ENCODE peak calls at places on chromosomes 16 and 17, in six cellular contexts. T, Z, K, G, J and Y are unnamed samples. For H3K4me1, the result is how much of the 10 kb centered on the place peaks cover.

GRCh38 chr17:36004604-36005003 is 3.3 kb upstream of the CCL15 start:
- DNase-seq in T (no peak), Z (no peak), K (no peak), G (no peak), J (no peak), Y (no peak)

GRCh38 chr17:71337903-71338302 is 782.9 kb upstream of the SOX9 start:
- DNase-seq in T (no peak), Z (peak), K (peak), G (peak), J (no peak), Y (no peak)

GRCh38 chr17:65277576-65277975 is 140.4 kb downstream of the RGS9 start:
- DNase-seq in T (no peak), Z (no peak), K (peak), G (no peak), J (no peak), Y (no peak)

GRCh38 chr17:66416207-66416940 is 114.0 kb downstream of the PRKCA start:
- DNase-seq in T (no peak), Z (no peak), K (no peak), G (no peak), J (no peak), Y (no peak)

GRCh38 chr16:7330709-7331108 is 1.9 kb upstream of the RBFOX1 start:
- DNase-seq in T (peak), Z (no peak), K (no peak), G (no peak), J (no peak), Y (no peak)

GRCh38 chr17:37884516-37884915 is 39.7 kb upstream of the TBC1D3K start:
- DNase-seq in T (no peak), Z (no peak), K (no peak), G (no peak), J (no peak), Y (no peak)

GRCh38 chr17:76697702-76698465 is 12.9 kb downstream of the MXRA7 start:
- DNase-seq in T (no peak), Z (no peak), K (peak), G (no peak), J (no peak), Y (no peak)

GRCh38 chr17:79832211-79833109 is 6.8 kb downstream of the CBX4 start:
- DNase-seq in T (no peak), Z (peak), K (no peak), G (no peak), J (no peak), Y (no peak)

GRCh38 chr17:7987112-7987893 is 15.1 kb upstream of the GUCY2D start:
- DNase-seq in T (no peak), Z (no peak), K (peak), G (no peak), J (no peak), Y (no peak)

GRCh38 chr16:79598341-79599181 is 2.0 kb downstream of the MAF start:
- DNase-seq in T (peak), Z (peak), K (no peak), G (peak), J (peak), Y (peak)

GRCh38 chr17:45043268-45043681 is 8.2 kb downstream of the DCAKD start:
- DNase-seq in T (no peak), Z (no peak), K (no peak), G (peak), J (peak), Y (peak)

GRCh38 chr16:85465328-85466307 is 147.5 kb upstream of the GSE1 start:
- DNase-seq in T (peak), Z (no peak), K (peak), G (peak), J (peak), Y (no peak)

GRCh38 chr17:2089021-2089422 is 34.1 kb downstream of the HIC1 start:
- DNase-seq in T (no peak), Z (no peak), K (peak), G (no peak), J (no peak), Y (no peak)

GRCh38 chr16:67459066-67459857 is 21.7 kb downstream of the ATP6V0D1 start:
- DNase-seq in T (peak), Z (peak), K (no peak), G (no peak), J (peak), Y (no peak)

GRCh38 chr17:82978765-82979349 is 100.6 kb upstream of the METRNL start:
- DNase-seq in T (no peak), Z (no peak), K (no peak), G (no peak), J (peak), Y (peak)

GRCh38 chr17:39716879-39717536 is 13.3 kb downstream of the MIEN1 start:
- DNase-seq in T (no peak), Z (peak), K (no peak), G (peak), J (peak), Y (no peak)

GRCh38 chr17:859461-860195 is 77.5 kb downstream of the MRM3 start:
- DNase-seq in T (peak), Z (no peak), K (peak), G (no peak), J (no peak), Y (no peak)

GRCh38 chr17:66541461-66542182 is 239.2 kb downstream of the PRKCA start:
- DNase-seq in T (no peak), Z (no peak), K (no peak), G (peak), J (no peak), Y (no peak)

GRCh38 chr16:88327566-88328312 is 55.0 kb upstream of the ZNF469 start:
- DNase-seq in T (no peak), Z (no peak), K (no peak), G (no peak), J (no peak), Y (no peak)

GRCh38 chr17:73348018-73348823 is 36.4 kb upstream of the CDC42EP4 start:
- DNase-seq in T (no peak), Z (no peak), K (no peak), G (no peak), J (no peak), Y (no peak)

GRCh38 chr16:84577034-84577803 is 40.7 kb downstream of the COTL1 start:
- DNase-seq in T (no peak), Z (no peak), K (no peak), G (no peak), J (no peak), Y (no peak)

GRCh38 chr16:49776085-49776501 is 79.8 kb downstream of the ZNF423 start:
- DNase-seq in T (peak), Z (no peak), K (no peak), G (no peak), J (no peak), Y (no peak)

GRCh38 chr17:17412331-17412730 is 64.5 kb upstream of the MED9 start:
- DNase-seq in T (no peak), Z (no peak), K (peak), G (peak), J (no peak), Y (no peak)

GRCh38 chr17:5499790-5500189 is 13.4 kb downstream of the MIS12 start:
- DNase-seq in T (no peak), Z (no peak), K (no peak), G (no peak), J (no peak), Y (no peak)

GRCh38 chr17:36856921-36857381 is 80.3 kb upstream of the LHX1 start:
- DNase-seq in T (no peak), Z (no peak), K (no peak), G (no peak), J (no peak), Y (no peak)

GRCh38 chr16:88681084-88681680 is 5.1 kb downstream of the SNAI3 start:
- DNase-seq in T (no peak), Z (peak), K (no peak), G (peak), J (no peak), Y (no peak)

GRCh38 chr16:80682435-80683070 is 121.8 kb downstream of the CDYL2 start:
- DNase-seq in T (no peak), Z (no peak), K (peak), G (no peak), J (no peak), Y (no peak)

GRCh38 chr16:47310792-47311211 is 150.1 kb downstream of the ITFG1 start:
- DNase-seq in T (no peak), Z (no peak), K (no peak), G (no peak), J (no peak), Y (no peak)

GRCh38 chr17:57566724-57567123 is 178.4 kb downstream of the CCDC182 start:
- DNase-seq in T (no peak), Z (no peak), K (no peak), G (peak), J (no peak), Y (no peak)
- TF ChIP-seq CTCF in T (no peak), Z (no peak), K (no peak), G (no peak), J (no peak), Y (no peak)

GRCh38 chr16:66159987-66160386 is 206.5 kb upstream of the CDH5 start:
- DNase-seq in T (no peak), Z (no peak), K (peak), G (no peak), J (no peak), Y (peak)

GRCh38 chr16:66156538-66156937 is 210.0 kb upstream of the CDH5 start:
- DNase-seq in T (no peak), Z (no peak), K (no peak), G (no peak), J (no peak), Y (no peak)

GRCh38 chr16:66154801-66155200 is 211.7 kb upstream of the CDH5 start:
- DNase-seq in T (no peak), Z (no peak), K (no peak), G (no peak), J (no peak), Y (no peak)

GRCh38 chr16:66152841-66153525 is 213.5 kb upstream of the CDH5 start:
- DNase-seq in T (no peak), Z (no peak), K (peak), G (no peak), J (no peak), Y (no peak)

GRCh38 chr16:66155933-66156332 is 210.6 kb upstream of the CDH5 start:
- DNase-seq in T (no peak), Z (no peak), K (no peak), G (no peak), J (no peak), Y (no peak)
- H3K4me1 ChIP-seq in T (under half), Z (under half), K (under half), G (under half), J (under half), Y (under half)

GRCh38 chr17:78141437-78142112 is 4.6 kb upstream of the C17orf99 start:
- DNase-seq in T (no peak), Z (peak), K (no peak), G (peak), J (no peak), Y (no peak)

GRCh38 chr17:78140169-78141051 is 5.8 kb upstream of the C17orf99 start:
- DNase-seq in T (peak), Z (peak), K (peak), G (peak), J (peak), Y (peak)

GRCh38 chr17:78144146-78144719 is 2.0 kb upstream of the C17orf99 start:
- DNase-seq in T (peak), Z (peak), K (peak), G (peak), J (peak), Y (peak)

GRCh38 chr17:78143214-78144145 is 2.7 kb upstream of the C17orf99 start:
- DNase-seq in T (no peak), Z (no peak), K (no peak), G (no peak), J (no peak), Y (no peak)

DNA sequence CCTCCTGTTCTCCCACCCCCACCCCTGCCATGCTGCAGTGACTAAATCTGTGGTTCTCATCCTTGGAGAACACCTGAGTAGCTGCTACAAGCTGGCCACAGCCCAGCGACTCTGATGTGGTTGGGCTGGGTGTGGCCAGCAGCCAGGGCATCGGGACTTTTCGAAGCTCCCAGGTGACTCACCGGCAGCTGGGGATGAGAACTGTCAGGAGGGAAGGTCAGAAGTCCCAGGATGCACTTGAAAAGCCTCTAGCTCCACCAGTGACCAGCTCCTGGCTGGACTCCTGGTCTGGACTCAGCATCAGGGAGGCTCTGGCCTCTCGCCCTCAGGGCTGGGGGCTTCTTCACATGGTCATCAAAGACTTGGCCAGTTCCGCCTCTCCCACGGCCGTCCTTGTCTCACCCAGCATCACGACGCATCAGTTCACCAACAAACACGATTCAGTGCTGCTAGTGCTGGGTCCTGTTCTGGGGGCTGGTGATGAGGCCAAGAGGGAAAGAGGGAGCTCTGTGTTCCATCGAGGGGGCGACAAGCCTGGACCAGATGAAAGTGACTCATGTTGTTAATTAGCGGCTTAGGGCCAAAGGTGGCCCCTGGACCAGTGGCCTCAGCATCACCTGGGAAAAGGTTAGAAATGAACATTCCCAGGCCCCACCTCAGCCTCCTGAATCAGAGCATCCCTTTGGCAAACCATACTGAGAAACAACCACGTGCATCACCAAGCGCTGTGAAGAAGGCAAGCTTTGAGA is 3.9 kb upstream of the C17orf99 start:
- DNase-seq in T (no peak), Z (peak), K (peak), G (peak), J (peak), Y (no peak)
- H3K4me3 ChIP-seq in T (no peak), Z (no peak), K (no peak), G (no peak), J (no peak), Y (no peak)

DNA sequence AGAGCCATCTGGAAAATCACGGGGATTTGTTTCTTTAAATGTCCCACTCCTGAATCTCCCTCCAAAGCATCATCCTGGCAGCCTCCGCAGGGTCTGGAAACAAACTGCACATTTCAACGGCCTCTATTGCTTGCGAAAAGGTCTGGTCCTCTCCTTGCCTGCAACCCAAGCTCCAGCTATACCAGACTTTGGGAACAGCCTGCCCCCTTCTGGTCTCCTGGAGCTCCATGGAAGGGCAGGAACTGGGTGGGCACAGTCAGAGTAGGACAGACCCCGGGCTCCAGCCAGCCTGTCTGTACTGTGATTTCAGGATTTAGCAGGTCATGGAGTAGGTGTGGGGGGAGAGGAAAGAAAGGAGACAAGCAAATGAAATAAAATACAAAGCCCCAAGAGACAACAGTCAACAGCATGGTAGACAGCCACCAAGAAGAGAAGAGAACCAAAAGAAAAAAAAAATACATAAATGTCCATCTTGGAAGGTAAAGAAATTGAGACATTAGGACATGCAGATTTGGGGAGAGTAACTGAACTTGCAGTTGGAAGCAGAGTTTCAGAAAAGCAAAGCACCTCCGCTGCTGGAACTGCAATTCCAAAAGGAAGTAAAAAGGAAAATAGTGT is 2.7 kb downstream of the XYLT1 start:
- DNase-seq in T (peak), Z (peak), K (peak), G (peak), J (peak), Y (peak)
- TF ChIP-seq CTCF in T (peak), Z (peak), K (peak), G (peak), J (no peak), Y (peak)

GRCh38 chr16:797686-798085 is 2.8 kb downstream of the GNG13 start:
- DNase-seq in T (no peak), Z (no peak), K (no peak), G (no peak), J (no peak), Y (no peak)
- H3K4me1 ChIP-seq in T (under half), Z (under half), K (under half), G (under half), J (under half), Y (under half)

DNA sequence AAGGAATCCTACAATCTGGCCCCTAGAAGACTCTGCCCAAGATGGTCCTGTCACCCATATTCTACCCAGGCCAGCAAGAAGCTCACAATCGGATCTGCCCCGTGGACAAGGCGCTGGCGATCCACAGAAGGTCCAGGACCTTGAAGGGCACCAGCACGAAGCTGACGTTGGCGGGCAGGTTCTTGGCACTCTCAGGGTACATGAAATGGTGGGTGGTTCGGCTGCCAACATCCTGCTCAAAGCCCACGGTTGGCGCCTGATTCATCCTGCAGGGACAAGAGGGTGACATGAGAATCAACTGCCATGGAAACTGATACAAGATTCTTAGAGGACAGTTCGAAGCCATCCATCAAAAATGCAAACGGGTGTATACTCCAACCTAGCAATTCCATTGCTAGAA is 41.6 kb downstream of the DDX19A start:
- DNase-seq in T (peak), Z (no peak), K (no peak), G (no peak), J (no peak), Y (no peak)
- H3K4me3 ChIP-seq in T (no peak), Z (no peak), K (no peak), G (no peak), J (no peak), Y (no peak)

GRCh38 chr16:30370444-30371247 is at the start of gene TBC1D10B:
- DNase-seq in T (peak), Z (peak), K (peak), G (peak), J (peak), Y (peak)

GRCh38 chr16:30371248-30371816 is 1.0 kb upstream of the TBC1D10B start:
- DNase-seq in T (no peak), Z (no peak), K (no peak), G (no peak), J (no peak), Y (no peak)

GRCh38 chr16:30374538-30374937 is at the start of gene MYL11:
- DNase-seq in T (no peak), Z (no peak), K (no peak), G (no peak), J (no peak), Y (no peak)

GRCh38 chr16:30372037-30372712 is 1.9 kb upstream of the TBC1D10B start:
- DNase-seq in T (no peak), Z (no peak), K (no peak), G (no peak), J (no peak), Y (no peak)

DNA sequence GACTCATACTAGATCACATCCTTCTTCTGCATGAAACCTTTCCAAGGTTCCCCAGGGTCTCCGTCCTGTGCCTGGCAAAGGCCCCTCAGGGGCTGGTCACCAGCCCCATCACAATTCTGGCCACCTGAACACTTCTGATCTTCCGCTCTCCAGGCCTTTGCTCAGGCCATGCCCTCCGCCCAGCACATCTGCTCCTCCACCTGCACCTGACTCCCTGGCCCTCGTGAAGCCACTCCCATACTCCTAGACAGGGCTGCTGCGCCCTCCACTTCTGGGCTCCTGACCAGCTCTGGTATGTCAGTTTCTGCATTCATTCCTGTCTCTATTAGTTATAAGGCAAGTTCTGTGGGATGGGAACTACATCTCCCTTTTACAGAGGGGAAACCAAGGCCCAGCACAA is 1.9 kb upstream of the MYL11 start:
- DNase-seq in T (no peak), Z (no peak), K (no peak), G (no peak), J (no peak), Y (no peak)
- TF ChIP-seq CTCF in T (no peak), Z (no peak), K (no peak), G (no peak), J (no peak), Y (no peak)